ENCODE peak calls at places on chromosomes 3 and 15, in ten cellular contexts. One of them, this sample, is unnamed.

GRCh38 chr3:197547618-197548017 is 8.2 kb downstream of the BDH1 start:
- DNase-seq in CD8-positive, alpha-beta T cell: no peak
- DNase-seq in HepG2: peak
- DNase-seq in right cardiac atrium: no peak
- DNase-seq in stomach: peak
- DNase-seq in K562: peak
- DNase-seq in CD8-positive, alpha-beta memory T cell: no peak
- DNase-seq in fibroblast of lung: no peak
- DNase-seq in GM23248: no peak
- DNase-seq in SJSA1: no peak
- DNase-seq in this sample: no peak

GRCh38 chr3:105905328-105905727 is 36.5 kb upstream of the CBLB start:
- DNase-seq in CD8-positive, alpha-beta T cell: no peak
- DNase-seq in HepG2: no peak
- DNase-seq in right cardiac atrium: no peak
- DNase-seq in stomach: no peak
- DNase-seq in K562: no peak
- DNase-seq in CD8-positive, alpha-beta memory T cell: no peak
- DNase-seq in fibroblast of lung: peak
- DNase-seq in GM23248: no peak
- DNase-seq in SJSA1: no peak
- DNase-seq in this sample: no peak

GRCh38 chr3:177574232-177574856 is 377.1 kb upstream of the TBL1XR1 start:
- DNase-seq in CD8-positive, alpha-beta T cell: no peak
- DNase-seq in HepG2: peak
- DNase-seq in right cardiac atrium: peak
- DNase-seq in stomach: peak
- DNase-seq in K562: no peak
- DNase-seq in CD8-positive, alpha-beta memory T cell: no peak
- DNase-seq in fibroblast of lung: peak
- DNase-seq in GM23248: peak
- DNase-seq in SJSA1: no peak
- DNase-seq in this sample: no peak

GRCh38 chr3:57288403-57288802 is 4.1 kb downstream of the ASB14 start:
- DNase-seq in CD8-positive, alpha-beta T cell: no peak
- DNase-seq in HepG2: no peak
- DNase-seq in right cardiac atrium: no peak
- DNase-seq in stomach: no peak
- DNase-seq in K562: no peak
- DNase-seq in CD8-positive, alpha-beta memory T cell: no peak
- DNase-seq in fibroblast of lung: no peak
- DNase-seq in GM23248: no peak
- DNase-seq in SJSA1: no peak
- DNase-seq in this sample: no peak

GRCh38 chr15:31974855-31975421 is 55.4 kb upstream of the CHRNA7 start:
- DNase-seq in CD8-positive, alpha-beta T cell: no peak
- DNase-seq in HepG2: peak
- DNase-seq in right cardiac atrium: no peak
- DNase-seq in stomach: no peak
- DNase-seq in K562: peak
- DNase-seq in CD8-positive, alpha-beta memory T cell: no peak
- DNase-seq in fibroblast of lung: peak
- DNase-seq in GM23248: peak
- DNase-seq in SJSA1: peak
- DNase-seq in this sample: no peak

GRCh38 chr3:152071924-152072323 is 196.8 kb upstream of the MBNL1 start:
- DNase-seq in CD8-positive, alpha-beta T cell: no peak
- DNase-seq in HepG2: peak
- DNase-seq in right cardiac atrium: no peak
- DNase-seq in stomach: no peak
- DNase-seq in K562: no peak
- DNase-seq in CD8-positive, alpha-beta memory T cell: no peak
- DNase-seq in fibroblast of lung: peak
- DNase-seq in GM23248: peak
- DNase-seq in SJSA1: peak
- DNase-seq in this sample: no peak

GRCh38 chr3:117146571-117146970 is 437.0 kb downstream of the TUSC7 start:
- DNase-seq in CD8-positive, alpha-beta T cell: no peak
- DNase-seq in HepG2: no peak
- DNase-seq in right cardiac atrium: no peak
- DNase-seq in stomach: no peak
- DNase-seq in K562: no peak
- DNase-seq in CD8-positive, alpha-beta memory T cell: no peak
- DNase-seq in fibroblast of lung: no peak
- DNase-seq in GM23248: no peak
- DNase-seq in SJSA1: no peak
- DNase-seq in this sample: no peak

GRCh38 chr3:108485146-108485545 is 25.2 kb downstream of the MYH15 start:
- DNase-seq in CD8-positive, alpha-beta T cell: no peak
- DNase-seq in HepG2: no peak
- DNase-seq in right cardiac atrium: no peak
- DNase-seq in stomach: no peak
- DNase-seq in K562: no peak
- DNase-seq in CD8-positive, alpha-beta memory T cell: no peak
- DNase-seq in fibroblast of lung: no peak
- DNase-seq in GM23248: no peak
- DNase-seq in SJSA1: no peak
- DNase-seq in this sample: no peak

GRCh38 chr3:83894223-83894622 is 1064.6 kb upstream of the CADM2 start:
- DNase-seq in CD8-positive, alpha-beta T cell: no peak
- DNase-seq in HepG2: no peak
- DNase-seq in right cardiac atrium: no peak
- DNase-seq in stomach: no peak
- DNase-seq in K562: no peak
- DNase-seq in CD8-positive, alpha-beta memory T cell: no peak
- DNase-seq in fibroblast of lung: no peak
- DNase-seq in GM23248: no peak
- DNase-seq in SJSA1: no peak
- DNase-seq in this sample: no peak

GRCh38 chr3:64022451-64023186 is 675 bp downstream of the PSMD6 start:
- DNase-seq in CD8-positive, alpha-beta T cell: peak
- DNase-seq in HepG2: no peak
- DNase-seq in right cardiac atrium: no peak
- DNase-seq in stomach: no peak
- DNase-seq in K562: peak
- DNase-seq in CD8-positive, alpha-beta memory T cell: peak
- DNase-seq in fibroblast of lung: no peak
- DNase-seq in GM23248: peak
- DNase-seq in SJSA1: no peak
- DNase-seq in this sample: no peak

GRCh38 chr3:126621171-126621570 is 33.8 kb downstream of the TXNRD3 start:
- DNase-seq in CD8-positive, alpha-beta T cell: no peak
- DNase-seq in HepG2: no peak
- DNase-seq in right cardiac atrium: peak
- DNase-seq in stomach: no peak
- DNase-seq in K562: no peak
- DNase-seq in CD8-positive, alpha-beta memory T cell: no peak
- DNase-seq in fibroblast of lung: peak
- DNase-seq in GM23248: peak
- DNase-seq in SJSA1: peak
- DNase-seq in this sample: no peak

GRCh38 chr3:13665582-13666226 is 116.8 kb downstream of the FBLN2 start:
- DNase-seq in CD8-positive, alpha-beta T cell: no peak
- DNase-seq in HepG2: no peak
- DNase-seq in right cardiac atrium: no peak
- DNase-seq in stomach: no peak
- DNase-seq in K562: no peak
- DNase-seq in CD8-positive, alpha-beta memory T cell: no peak
- DNase-seq in fibroblast of lung: no peak
- DNase-seq in GM23248: no peak
- DNase-seq in SJSA1: no peak
- DNase-seq in this sample: no peak

GRCh38 chr15:89912674-89913396 is at the start of gene ARPIN:
- DNase-seq in CD8-positive, alpha-beta T cell: no peak
- DNase-seq in HepG2: peak
- DNase-seq in right cardiac atrium: peak
- DNase-seq in stomach: peak
- DNase-seq in K562: no peak
- DNase-seq in CD8-positive, alpha-beta memory T cell: no peak
- DNase-seq in fibroblast of lung: peak
- DNase-seq in GM23248: peak
- DNase-seq in SJSA1: peak
- DNase-seq in this sample: peak

GRCh38 chr15:70318594-70318993 is 220.9 kb upstream of the TLE3 start:
- DNase-seq in CD8-positive, alpha-beta T cell: no peak
- DNase-seq in HepG2: no peak
- DNase-seq in right cardiac atrium: no peak
- DNase-seq in stomach: no peak
- DNase-seq in K562: no peak
- DNase-seq in CD8-positive, alpha-beta memory T cell: no peak
- DNase-seq in fibroblast of lung: no peak
- DNase-seq in GM23248: peak
- DNase-seq in SJSA1: no peak
- DNase-seq in this sample: no peak

GRCh38 chr3:187011915-187012314 is 81.6 kb downstream of the ST6GAL1 start:
- DNase-seq in CD8-positive, alpha-beta T cell: no peak
- DNase-seq in HepG2: no peak
- DNase-seq in right cardiac atrium: no peak
- DNase-seq in stomach: no peak
- DNase-seq in K562: no peak
- DNase-seq in CD8-positive, alpha-beta memory T cell: no peak
- DNase-seq in fibroblast of lung: no peak
- DNase-seq in GM23248: no peak
- DNase-seq in SJSA1: no peak
- DNase-seq in this sample: no peak
- H3K27ac ChIP-seq in CD8-positive, alpha-beta T cell: no peak
- H3K27ac ChIP-seq in HepG2: no peak
- H3K27ac ChIP-seq in right cardiac atrium: peak
- H3K27ac ChIP-seq in stomach: no peak
- H3K27ac ChIP-seq in K562: no peak
- H3K27ac ChIP-seq in CD8-positive, alpha-beta memory T cell: no peak
- H3K27ac ChIP-seq in fibroblast of lung: no peak
- H3K27ac ChIP-seq in GM23248: no peak
- H3K27ac ChIP-seq in SJSA1: no peak
- H3K27ac ChIP-seq in this sample: no peak

DNA sequence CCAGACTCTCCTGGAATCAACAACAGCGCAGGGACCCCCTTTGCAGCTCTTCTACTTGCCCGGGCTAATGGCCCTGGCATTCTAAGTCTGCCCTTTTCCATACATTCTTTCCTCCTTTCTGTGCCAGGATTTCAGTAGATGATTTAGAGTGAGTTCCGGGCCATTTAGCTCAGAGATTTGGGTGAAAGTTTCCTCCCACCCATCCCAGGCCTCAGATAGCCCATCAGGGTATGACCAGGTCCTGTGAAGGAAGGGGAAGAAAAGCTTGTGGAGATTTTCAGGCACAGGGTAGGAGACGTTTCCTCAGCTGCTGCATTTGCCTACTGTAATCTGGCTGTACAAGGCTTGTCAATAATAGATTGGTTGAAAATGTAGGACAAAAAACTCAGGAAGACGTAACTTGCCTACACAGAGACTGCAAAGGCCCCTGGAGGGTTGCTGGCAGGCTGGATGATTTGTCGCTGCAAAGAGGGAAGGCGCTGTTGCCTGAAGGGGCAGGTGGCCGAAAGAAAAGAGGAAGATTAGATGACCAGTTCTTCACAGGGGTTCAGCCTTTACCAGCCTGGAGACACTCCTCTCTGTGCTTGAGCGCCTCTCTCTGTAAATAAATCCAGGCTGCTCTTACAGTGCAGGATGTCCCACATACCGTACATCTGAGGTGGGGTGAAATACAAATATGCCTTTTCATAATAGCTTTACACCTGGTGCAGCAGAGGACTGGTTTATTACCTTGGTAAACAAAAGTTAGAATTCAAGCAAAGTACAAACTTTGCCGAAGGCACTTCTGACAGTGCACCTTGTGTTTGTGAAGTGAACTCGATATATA is 63.4 kb upstream of the BCL6 start:
- DNase-seq in CD8-positive, alpha-beta T cell: no peak
- DNase-seq in HepG2: peak
- DNase-seq in right cardiac atrium: no peak
- DNase-seq in stomach: no peak
- DNase-seq in K562: no peak
- DNase-seq in CD8-positive, alpha-beta memory T cell: no peak
- DNase-seq in fibroblast of lung: no peak
- DNase-seq in GM23248: no peak
- DNase-seq in SJSA1: no peak
- DNase-seq in this sample: no peak
- H3K4me3 ChIP-seq in CD8-positive, alpha-beta T cell: no peak
- H3K4me3 ChIP-seq in HepG2: peak
- H3K4me3 ChIP-seq in right cardiac atrium: no peak
- H3K4me3 ChIP-seq in stomach: no peak
- H3K4me3 ChIP-seq in K562: no peak
- H3K4me3 ChIP-seq in CD8-positive, alpha-beta memory T cell: no peak
- H3K4me3 ChIP-seq in fibroblast of lung: no peak
- H3K4me3 ChIP-seq in GM23248: no peak
- H3K4me3 ChIP-seq in SJSA1: no peak
- H3K4me3 ChIP-seq in this sample: no peak

DNA sequence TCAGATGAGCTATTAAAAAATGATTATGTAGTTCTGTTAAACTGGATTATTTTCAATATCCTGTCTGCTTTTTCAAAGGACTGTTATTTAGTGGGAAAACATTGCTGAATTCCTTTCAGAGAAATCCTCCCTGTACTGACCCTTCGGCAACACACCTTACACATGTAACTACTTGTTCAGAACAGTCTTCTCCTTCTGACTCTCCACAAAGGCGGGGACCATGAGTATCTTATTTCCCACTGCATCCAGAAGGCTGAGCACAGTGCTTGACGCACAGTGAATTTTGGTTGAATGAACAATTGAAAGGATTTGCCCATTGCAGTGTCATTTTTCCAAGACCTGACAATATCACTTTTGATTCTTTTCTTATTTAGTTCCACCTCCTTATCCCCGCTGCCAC is 23.1 kb upstream of the CFAP161 start:
- DNase-seq in CD8-positive, alpha-beta T cell: no peak
- DNase-seq in HepG2: no peak
- DNase-seq in right cardiac atrium: no peak
- DNase-seq in stomach: no peak
- DNase-seq in K562: no peak
- DNase-seq in CD8-positive, alpha-beta memory T cell: no peak
- DNase-seq in fibroblast of lung: no peak
- DNase-seq in GM23248: no peak
- DNase-seq in SJSA1: no peak
- DNase-seq in this sample: no peak
- H3K27ac ChIP-seq in CD8-positive, alpha-beta T cell: no peak
- H3K27ac ChIP-seq in HepG2: no peak
- H3K27ac ChIP-seq in right cardiac atrium: no peak
- H3K27ac ChIP-seq in stomach: no peak
- H3K27ac ChIP-seq in K562: no peak
- H3K27ac ChIP-seq in CD8-positive, alpha-beta memory T cell: no peak
- H3K27ac ChIP-seq in fibroblast of lung: no peak
- H3K27ac ChIP-seq in GM23248: no peak
- H3K27ac ChIP-seq in SJSA1: no peak
- H3K27ac ChIP-seq in this sample: no peak

DNA sequence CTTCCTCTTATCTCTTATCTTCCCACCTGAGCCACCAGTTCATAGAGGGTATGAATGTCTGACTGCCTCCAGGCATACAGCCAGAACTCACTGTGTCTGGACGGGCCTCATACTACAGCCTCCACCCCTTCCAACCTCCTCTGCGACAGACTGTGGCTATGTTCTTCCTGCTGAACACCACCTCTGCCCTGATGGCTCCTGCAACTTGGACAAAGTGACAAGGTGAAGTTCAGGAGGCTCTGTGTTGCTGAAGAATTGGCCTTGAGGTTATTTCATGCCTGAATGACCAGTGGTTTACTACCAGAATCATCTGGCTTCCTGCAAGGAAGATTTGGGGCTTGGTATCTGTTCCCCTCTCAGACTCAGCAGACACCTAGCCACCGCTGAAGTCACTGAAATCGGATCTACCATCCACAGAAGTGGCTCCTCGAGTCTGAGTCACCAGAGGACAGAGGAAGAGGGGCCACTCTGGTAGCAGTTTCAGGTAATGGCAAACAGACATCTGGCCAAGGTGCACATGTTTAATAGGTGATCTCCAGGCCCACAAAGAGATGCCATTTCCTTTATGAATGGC is 14.2 kb upstream of the ULK3 start:
- DNase-seq in CD8-positive, alpha-beta T cell: no peak
- DNase-seq in HepG2: no peak
- DNase-seq in right cardiac atrium: no peak
- DNase-seq in stomach: peak
- DNase-seq in K562: no peak
- DNase-seq in CD8-positive, alpha-beta memory T cell: no peak
- DNase-seq in fibroblast of lung: no peak
- DNase-seq in GM23248: no peak
- DNase-seq in SJSA1: no peak
- DNase-seq in this sample: no peak
- H3K4me3 ChIP-seq in CD8-positive, alpha-beta T cell: no peak
- H3K4me3 ChIP-seq in HepG2: no peak
- H3K4me3 ChIP-seq in right cardiac atrium: no peak
- H3K4me3 ChIP-seq in stomach: no peak
- H3K4me3 ChIP-seq in K562: no peak
- H3K4me3 ChIP-seq in CD8-positive, alpha-beta memory T cell: no peak
- H3K4me3 ChIP-seq in fibroblast of lung: no peak
- H3K4me3 ChIP-seq in GM23248: no peak
- H3K4me3 ChIP-seq in SJSA1: no peak
- H3K4me3 ChIP-seq in this sample: no peak